ENCODE peak calls at places on chromosomes 3 and 15, in eight cellular contexts. One of them, this sample, is unnamed.

GRCh38 chr3:133575121-133575520 is 1.6 kb downstream of the CDV3 start:
- DNase-seq in heart left ventricle: no peak
- DNase-seq in GM12891: no peak
- DNase-seq in erythroblast: no peak
- DNase-seq in Peyer's patch: no peak
- DNase-seq in stomach: no peak
- DNase-seq in ovary: no peak
- DNase-seq in gastrocnemius medialis: no peak
- DNase-seq in this sample: no peak

GRCh38 chr15:68335655-68336054 is 58.1 kb downstream of the FEM1B start:
- DNase-seq in heart left ventricle: no peak
- DNase-seq in GM12891: no peak
- DNase-seq in erythroblast: no peak
- DNase-seq in Peyer's patch: no peak
- DNase-seq in stomach: no peak
- DNase-seq in ovary: no peak
- DNase-seq in gastrocnemius medialis: no peak
- DNase-seq in this sample: no peak

GRCh38 chr15:51874751-51875644 is 45.5 kb downstream of the TMOD3 start:
- DNase-seq in heart left ventricle: no peak
- DNase-seq in GM12891: no peak
- DNase-seq in erythroblast: peak; percentile 77
- DNase-seq in Peyer's patch: peak; percentile 61
- DNase-seq in stomach: peak; percentile 31
- DNase-seq in ovary: no peak
- DNase-seq in gastrocnemius medialis: peak; percentile 23
- DNase-seq in this sample: peak; percentile 30

GRCh38 chr3:148861277-148861869 is 3.7 kb upstream of the CPA3 start:
- DNase-seq in heart left ventricle: no peak
- DNase-seq in GM12891: peak; percentile 18
- DNase-seq in erythroblast: peak; percentile 66
- DNase-seq in Peyer's patch: no peak
- DNase-seq in stomach: no peak
- DNase-seq in ovary: no peak
- DNase-seq in gastrocnemius medialis: no peak
- DNase-seq in this sample: peak; percentile 19

GRCh38 chr15:83612226-83612625 is 41.7 kb upstream of the ADAMTSL3 start:
- DNase-seq in heart left ventricle: no peak
- DNase-seq in GM12891: no peak
- DNase-seq in erythroblast: no peak
- DNase-seq in Peyer's patch: no peak
- DNase-seq in stomach: no peak
- DNase-seq in ovary: no peak
- DNase-seq in gastrocnemius medialis: no peak
- DNase-seq in this sample: no peak

GRCh38 chr3:10933958-10934481 is 58.5 kb upstream of the SLC6A1 start:
- DNase-seq in heart left ventricle: no peak
- DNase-seq in GM12891: no peak
- DNase-seq in erythroblast: no peak
- DNase-seq in Peyer's patch: no peak
- DNase-seq in stomach: no peak
- DNase-seq in ovary: no peak
- DNase-seq in gastrocnemius medialis: no peak
- DNase-seq in this sample: peak; percentile 86

GRCh38 chr3:104279617-104280016 is 1087.1 kb upstream of the ALCAM start:
- DNase-seq in heart left ventricle: no peak
- DNase-seq in GM12891: no peak
- DNase-seq in erythroblast: no peak
- DNase-seq in Peyer's patch: no peak
- DNase-seq in stomach: no peak
- DNase-seq in ovary: no peak
- DNase-seq in gastrocnemius medialis: no peak
- DNase-seq in this sample: no peak

GRCh38 chr3:132563409-132564074 is 33.5 kb upstream of the ACKR4 start:
- DNase-seq in heart left ventricle: no peak
- DNase-seq in GM12891: no peak
- DNase-seq in erythroblast: no peak
- DNase-seq in Peyer's patch: no peak
- DNase-seq in stomach: no peak
- DNase-seq in ovary: no peak
- DNase-seq in gastrocnemius medialis: no peak
- DNase-seq in this sample: no peak

GRCh38 chr3:178705925-178706324 is 169.7 kb downstream of the KCNMB2 start:
- DNase-seq in heart left ventricle: no peak
- DNase-seq in GM12891: no peak
- DNase-seq in erythroblast: no peak
- DNase-seq in Peyer's patch: no peak
- DNase-seq in stomach: no peak
- DNase-seq in ovary: no peak
- DNase-seq in gastrocnemius medialis: no peak
- DNase-seq in this sample: no peak

GRCh38 chr15:43872416-43873020 is 45.7 kb downstream of the WDR76 start:
- DNase-seq in heart left ventricle: peak; percentile 31
- DNase-seq in GM12891: no peak
- DNase-seq in erythroblast: peak; percentile 50
- DNase-seq in Peyer's patch: peak; percentile 55
- DNase-seq in stomach: no peak
- DNase-seq in ovary: peak; percentile 15
- DNase-seq in gastrocnemius medialis: no peak
- DNase-seq in this sample: peak; percentile 44

GRCh38 chr3:15438988-15439387 is 11.6 kb downstream of the EAF1 start:
- DNase-seq in heart left ventricle: no peak
- DNase-seq in GM12891: no peak
- DNase-seq in erythroblast: no peak
- DNase-seq in Peyer's patch: no peak
- DNase-seq in stomach: no peak
- DNase-seq in ovary: no peak
- DNase-seq in gastrocnemius medialis: no peak
- DNase-seq in this sample: no peak

GRCh38 chr3:25372167-25372566 is 55.9 kb upstream of the RARB start:
- DNase-seq in heart left ventricle: no peak
- DNase-seq in GM12891: no peak
- DNase-seq in erythroblast: no peak
- DNase-seq in Peyer's patch: no peak
- DNase-seq in stomach: no peak
- DNase-seq in ovary: no peak
- DNase-seq in gastrocnemius medialis: no peak
- DNase-seq in this sample: no peak

GRCh38 chr3:52082951-52083350 is 26.6 kb upstream of the DUSP7 start:
- DNase-seq in heart left ventricle: no peak
- DNase-seq in GM12891: no peak
- DNase-seq in erythroblast: no peak
- DNase-seq in Peyer's patch: no peak
- DNase-seq in stomach: no peak
- DNase-seq in ovary: no peak
- DNase-seq in gastrocnemius medialis: no peak
- DNase-seq in this sample: no peak

GRCh38 chr3:180610981-180611380 is 9.0 kb downstream of the TTC14 start:
- DNase-seq in heart left ventricle: no peak
- DNase-seq in GM12891: no peak
- DNase-seq in erythroblast: no peak
- DNase-seq in Peyer's patch: no peak
- DNase-seq in stomach: no peak
- DNase-seq in ovary: no peak
- DNase-seq in gastrocnemius medialis: no peak
- DNase-seq in this sample: no peak

GRCh38 chr15:76905855-76906254 is 715 bp upstream of the SCAPER start:
- DNase-seq in heart left ventricle: peak; percentile 15
- DNase-seq in GM12891: no peak
- DNase-seq in erythroblast: no peak
- DNase-seq in Peyer's patch: no peak
- DNase-seq in stomach: no peak
- DNase-seq in ovary: peak; percentile 22
- DNase-seq in gastrocnemius medialis: no peak
- DNase-seq in this sample: no peak

GRCh38 chr3:78912217-78912616 is 855.6 kb downstream of the ROBO1 start:
- DNase-seq in heart left ventricle: no peak
- DNase-seq in GM12891: no peak
- DNase-seq in erythroblast: no peak
- DNase-seq in Peyer's patch: no peak
- DNase-seq in stomach: no peak
- DNase-seq in ovary: no peak
- DNase-seq in gastrocnemius medialis: no peak
- DNase-seq in this sample: no peak

GRCh38 chr3:150508401-150508800 is 37.9 kb downstream of the SERP1 start:
- DNase-seq in heart left ventricle: no peak
- DNase-seq in GM12891: no peak
- DNase-seq in erythroblast: no peak
- DNase-seq in Peyer's patch: no peak
- DNase-seq in stomach: no peak
- DNase-seq in ovary: no peak
- DNase-seq in gastrocnemius medialis: no peak
- DNase-seq in this sample: no peak

GRCh38 chr15:82812994-82813393 is 3.6 kb downstream of the WHAMM start:
- DNase-seq in heart left ventricle: no peak
- DNase-seq in GM12891: no peak
- DNase-seq in erythroblast: peak; percentile 6
- DNase-seq in Peyer's patch: no peak
- DNase-seq in stomach: no peak
- DNase-seq in ovary: no peak
- DNase-seq in gastrocnemius medialis: no peak
- DNase-seq in this sample: no peak

GRCh38 chr3:120113128-120114116 is 19.2 kb upstream of the GSK3B start:
- DNase-seq in heart left ventricle: no peak
- DNase-seq in GM12891: no peak
- DNase-seq in erythroblast: no peak
- DNase-seq in Peyer's patch: no peak
- DNase-seq in stomach: peak; percentile 54
- DNase-seq in ovary: no peak
- DNase-seq in gastrocnemius medialis: no peak
- DNase-seq in this sample: peak; percentile 22

DNA sequence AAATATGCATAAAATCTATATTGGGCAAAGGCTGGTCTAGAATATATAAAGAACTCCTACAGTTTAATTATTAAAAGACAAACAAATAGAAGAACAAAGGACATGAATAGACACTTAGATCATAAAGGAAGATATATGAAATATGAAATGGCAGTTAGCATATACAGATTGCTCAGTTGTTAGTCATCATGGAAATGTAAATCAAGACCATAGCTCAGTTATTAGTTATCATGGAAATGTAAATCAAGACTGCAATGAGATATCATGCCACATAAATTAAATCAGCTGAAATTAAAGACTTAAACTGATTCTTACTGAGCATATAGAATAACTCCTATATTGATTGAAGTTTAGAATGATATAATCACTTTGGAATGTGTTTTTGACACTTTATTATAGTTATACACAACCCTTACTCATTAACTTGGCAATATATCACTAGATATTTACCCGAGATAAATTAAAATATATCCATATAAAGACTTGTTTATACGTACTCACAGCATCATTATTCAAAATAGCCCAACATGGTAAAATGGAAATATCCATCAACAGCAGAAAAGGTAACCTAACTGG is 45.2 kb upstream of the GOLGA8B start:
- DNase-seq in heart left ventricle: no peak
- DNase-seq in GM12891: no peak
- DNase-seq in erythroblast: no peak
- DNase-seq in Peyer's patch: no peak
- DNase-seq in stomach: no peak
- DNase-seq in ovary: no peak
- DNase-seq in gastrocnemius medialis: no peak
- DNase-seq in this sample: no peak
- TF ChIP-seq POLR2A in heart left ventricle: no peak
- TF ChIP-seq POLR2A in GM12891: no peak
- TF ChIP-seq POLR2A in erythroblast: no peak
- TF ChIP-seq POLR2A in Peyer's patch: no peak
- TF ChIP-seq POLR2A in stomach: no peak
- TF ChIP-seq POLR2A in ovary: no peak
- TF ChIP-seq POLR2A in gastrocnemius medialis: no peak
- TF ChIP-seq POLR2A in this sample: no peak

DNA sequence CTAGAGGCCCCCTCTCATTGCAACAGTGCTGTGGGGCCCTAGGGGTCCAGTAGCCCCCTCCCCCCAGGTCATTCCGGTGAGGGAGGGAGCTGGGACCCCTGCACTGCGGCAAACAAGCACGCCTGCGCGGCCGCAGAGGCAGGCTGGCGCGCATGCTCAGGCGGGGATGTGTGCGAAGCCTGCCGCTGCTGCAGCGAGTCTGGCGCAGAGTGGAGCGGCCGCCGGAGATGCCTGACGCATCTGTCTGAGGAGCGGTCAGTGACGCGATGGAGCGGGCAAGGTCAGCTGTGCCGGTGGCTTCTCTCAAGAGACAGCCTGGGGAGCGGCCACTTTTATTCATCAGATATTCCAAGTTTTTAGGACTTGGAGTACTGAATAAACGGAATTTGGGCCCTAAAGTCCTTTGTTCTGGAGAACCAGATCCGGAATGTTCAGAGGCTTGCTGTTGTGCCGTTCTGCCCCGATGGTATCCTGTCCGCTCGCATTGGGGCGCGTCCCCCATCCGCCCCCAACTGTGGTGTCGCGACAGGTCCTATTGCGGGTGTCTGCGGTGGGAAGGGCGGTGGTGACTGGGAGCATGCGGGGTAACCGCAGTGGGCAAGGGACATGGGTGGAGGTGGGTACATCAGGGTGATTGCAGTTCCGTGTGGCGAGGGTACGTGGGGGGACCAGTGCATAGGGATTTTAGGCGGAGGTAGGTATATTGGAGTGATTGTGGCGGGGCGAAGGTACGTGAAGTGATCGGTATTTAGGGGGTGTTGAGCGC is at the start of the genes SNRPN and SNURF:
- DNase-seq in heart left ventricle: peak; percentile 74
- DNase-seq in GM12891: peak; percentile 27
- DNase-seq in erythroblast: peak; percentile 63
- DNase-seq in Peyer's patch: peak; percentile 88
- DNase-seq in stomach: peak; percentile 77
- DNase-seq in ovary: peak; percentile 62
- DNase-seq in gastrocnemius medialis: peak; percentile 66
- DNase-seq in this sample: peak; percentile 15
- TF ChIP-seq POLR2A in heart left ventricle: peak; percentile 12
- TF ChIP-seq POLR2A in GM12891: peak; percentile 84
- TF ChIP-seq POLR2A in erythroblast: peak; percentile 65
- TF ChIP-seq POLR2A in Peyer's patch: peak; percentile 61
- TF ChIP-seq POLR2A in stomach: peak; percentile 56
- TF ChIP-seq POLR2A in ovary: peak; percentile 58
- TF ChIP-seq POLR2A in gastrocnemius medialis: peak; percentile 79
- TF ChIP-seq POLR2A in this sample: peak; percentile 74

GRCh38 chr15:88911766-88912118 is 1.4 kb downstream of the MFGE8 start:
- DNase-seq in heart left ventricle: no peak
- DNase-seq in GM12891: no peak
- DNase-seq in erythroblast: no peak
- DNase-seq in Peyer's patch: no peak
- DNase-seq in stomach: no peak
- DNase-seq in ovary: no peak
- DNase-seq in gastrocnemius medialis: peak; percentile 68
- DNase-seq in this sample: no peak
- TF ChIP-seq POLR2A in heart left ventricle: peak; percentile 82
- TF ChIP-seq POLR2A in GM12891: no peak
- TF ChIP-seq POLR2A in erythroblast: no peak
- TF ChIP-seq POLR2A in Peyer's patch: no peak
- TF ChIP-seq POLR2A in stomach: no peak
- TF ChIP-seq POLR2A in ovary: no peak
- TF ChIP-seq POLR2A in gastrocnemius medialis: peak; percentile 98
- TF ChIP-seq POLR2A in this sample: no peak

DNA sequence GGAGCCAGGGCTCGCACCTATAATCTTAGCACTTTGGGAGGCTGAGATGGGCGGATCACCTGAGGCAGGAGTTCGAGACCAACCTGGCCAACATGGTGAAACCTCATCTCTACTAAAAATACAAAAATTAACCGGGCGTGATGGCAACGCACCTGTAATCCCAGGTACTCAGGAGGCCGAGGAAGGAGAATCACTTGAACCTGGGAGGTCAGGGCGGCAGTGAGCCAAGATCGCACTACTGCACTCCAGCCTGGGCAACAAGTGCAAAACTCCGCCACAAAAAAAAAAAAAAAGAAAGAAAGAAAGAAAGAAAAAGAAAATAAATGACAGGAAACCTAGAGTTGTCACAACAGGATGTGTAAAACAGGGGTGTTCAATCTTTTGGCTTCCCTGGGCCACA is 3.0 kb upstream of the NMB start:
- DNase-seq in heart left ventricle: no peak
- DNase-seq in GM12891: no peak
- DNase-seq in erythroblast: no peak
- DNase-seq in Peyer's patch: no peak
- DNase-seq in stomach: no peak
- DNase-seq in ovary: no peak
- DNase-seq in gastrocnemius medialis: no peak
- DNase-seq in this sample: no peak
- TF ChIP-seq POLR2A in heart left ventricle: no peak
- TF ChIP-seq POLR2A in GM12891: no peak
- TF ChIP-seq POLR2A in erythroblast: no peak
- TF ChIP-seq POLR2A in Peyer's patch: no peak
- TF ChIP-seq POLR2A in stomach: no peak
- TF ChIP-seq POLR2A in ovary: no peak
- TF ChIP-seq POLR2A in gastrocnemius medialis: no peak
- TF ChIP-seq POLR2A in this sample: no peak

This sample was measured in H54.